ENCODE peak calls at places on chromosome 21, in five cellular contexts. O is neuronal stem cell, B is IMR-90, R is mesendoderm, N is H1. M is an unnamed sample. For H3K36me3, the result is how much of the 10 kb centered on the place peaks cover.

GRCh38 chr21:35603471-35603870 is 456.9 kb downstream of the SETD4 start:
- DNase-seq in B (no peak), O (no peak), R (peak), N (no peak), M (no peak)

GRCh38 chr21:32779983-32780382 is 8.4 kb upstream of the PAXBP1 start:
- DNase-seq in O (no peak), N (no peak), B (no peak), R (no peak), M (no peak)

GRCh38 chr21:15837603-15838002 is 107.8 kb downstream of the USP25 start:
- DNase-seq in R (no peak), O (no peak), B (peak), N (no peak), M (peak)

GRCh38 chr21:32624726-32625125 is 12.5 kb upstream of the CFAP298 start:
- DNase-seq in B (peak), O (no peak), R (no peak), N (no peak), M (peak)

GRCh38 chr21:28069446-28069845 is 923.2 kb downstream of the LTN1 start:
- DNase-seq in R (no peak), B (peak), N (peak), O (no peak), M (peak)

GRCh38 chr21:32807717-32808380 is 36.3 kb upstream of the PAXBP1 start:
- DNase-seq in N (no peak), R (no peak), O (peak), B (peak), M (no peak)

GRCh38 chr21:21547368-21547953 is 549.3 kb downstream of the NCAM2 start:
- DNase-seq in N (no peak), R (no peak), B (peak), O (no peak), M (no peak)

GRCh38 chr21:14491269-14491681 is 54.8 kb downstream of the SAMSN1 start:
- DNase-seq in N (no peak), O (no peak), B (no peak), R (no peak), M (no peak)

GRCh38 chr21:38244885-38245869 is 11.6 kb upstream of the KCNJ15 start:
- DNase-seq in O (no peak), B (peak), R (no peak), N (no peak), M (peak)

GRCh38 chr21:18155508-18156193 is 89.0 kb upstream of the CHODL start:
- DNase-seq in R (peak), O (peak), B (no peak), N (no peak), M (peak)

GRCh38 chr21:31566611-31567010 is 92.9 kb upstream of the SOD1 start:
- DNase-seq in N (no peak), O (no peak), B (no peak), R (peak), M (no peak)

GRCh38 chr21:35229290-35229689 is 180.2 kb upstream of the RUNX1 start:
- DNase-seq in N (no peak), B (no peak), O (no peak), R (no peak), M (peak)

GRCh38 chr21:26849428-26850115 is 4.4 kb upstream of the ADAMTS1 start:
- DNase-seq in N (no peak), B (peak), R (peak), O (peak), M (peak)

GRCh38 chr21:38989745-38990423 is 184.2 kb downstream of the ETS2 start:
- DNase-seq in O (peak), N (no peak), B (peak), R (no peak), M (peak)

GRCh38 chr21:39451332-39452206 is at the start of gene SH3BGR:
- DNase-seq in O (no peak), R (peak), N (peak), B (no peak), M (no peak)

GRCh38 chr21:15631342-15631741 is 98.4 kb upstream of the USP25 start:
- DNase-seq in N (no peak), R (no peak), B (peak), O (no peak), M (peak)

GRCh38 chr21:42171091-42172053 is 47.6 kb upstream of the ABCG1 start:
- DNase-seq in N (no peak), R (no peak), O (no peak), B (no peak), M (no peak)

GRCh38 chr21:15264084-15264483 is 199.3 kb upstream of the NRIP1 start:
- DNase-seq in O (no peak), R (no peak), N (no peak), B (no peak), M (no peak)

GRCh38 chr21:38984982-38985422 is 179.3 kb downstream of the ETS2 start:
- DNase-seq in O (no peak), B (peak), R (no peak), N (no peak), M (peak)

GRCh38 chr21:29302340-29302991 is 3.7 kb downstream of the BACH1 start:
- DNase-seq in B (peak), O (no peak), R (no peak), N (no peak), M (peak)

GRCh38 chr21:28431527-28432200 is 561.0 kb downstream of the LTN1 start:
- DNase-seq in O (no peak), N (no peak), B (peak), R (no peak), M (no peak)

GRCh38 chr21:27681841-27682240 is 715.0 kb upstream of the ADAMTS5 start:
- DNase-seq in N (no peak), B (peak), R (no peak), O (no peak), M (peak)

GRCh38 chr21:31213787-31214186 is 130.3 kb downstream of the TIAM1 start:
- DNase-seq in N (no peak), B (no peak), R (no peak), O (no peak), M (no peak)

GRCh38 chr21:39359382-39359781 is 10.5 kb upstream of the HMGN1 start:
- DNase-seq in B (no peak), N (no peak), O (no peak), R (no peak), M (no peak)

GRCh38 chr21:33026878-33027400 is 1.2 kb downstream of the OLIG2 start:
- DNase-seq in R (no peak), O (no peak), B (peak), N (no peak), M (no peak)

GRCh38 chr21:31901342-31901741 is 28.5 kb downstream of the HUNK start:
- DNase-seq in O (no peak), N (no peak), B (no peak), R (no peak), M (no peak)

GRCh38 chr21:17492415-17493168 is 20.3 kb upstream of the CXADR start:
- DNase-seq in N (no peak), B (no peak), O (no peak), R (peak), M (no peak)

GRCh38 chr21:35840197-35840799 is 220.0 kb downstream of the SETD4 start:
- DNase-seq in B (peak), N (no peak), R (peak), O (peak), M (peak)

GRCh38 chr21:39582749-39583148 is 30.0 kb upstream of the B3GALT5 start:
- DNase-seq in O (no peak), N (no peak), B (no peak), R (no peak), M (no peak)

GRCh38 chr21:42097860-42098259 is 26.7 kb downstream of the UMODL1 start:
- DNase-seq in O (no peak), R (no peak), B (peak), N (no peak), M (peak)

GRCh38 chr21:43331111-43331961 is 95.6 kb downstream of the SIK1 start:
- DNase-seq in N (no peak), B (no peak), R (no peak), O (no peak), M (no peak)
- H2AK5ac ChIP-seq in N (no peak), B (peak), R (no peak), O (peak), M (peak)

GRCh38 chr21:37006521-37007291 is at the start of gene RIPPLY3:
- DNase-seq in N (no peak), O (no peak), R (peak), B (no peak), M (peak)
- H2BK15ac ChIP-seq in N (peak), O (peak), R (no peak), B (no peak), M (no peak)

GRCh38 chr21:34113842-34114241 is 40.5 kb downstream of the MRPS6 start:
- DNase-seq in R (peak), B (no peak), O (no peak), N (no peak), M (no peak)
- H3K36me3 ChIP-seq in R (under half), B (under half), O (under half), N (under half), M (under half)

DNA sequence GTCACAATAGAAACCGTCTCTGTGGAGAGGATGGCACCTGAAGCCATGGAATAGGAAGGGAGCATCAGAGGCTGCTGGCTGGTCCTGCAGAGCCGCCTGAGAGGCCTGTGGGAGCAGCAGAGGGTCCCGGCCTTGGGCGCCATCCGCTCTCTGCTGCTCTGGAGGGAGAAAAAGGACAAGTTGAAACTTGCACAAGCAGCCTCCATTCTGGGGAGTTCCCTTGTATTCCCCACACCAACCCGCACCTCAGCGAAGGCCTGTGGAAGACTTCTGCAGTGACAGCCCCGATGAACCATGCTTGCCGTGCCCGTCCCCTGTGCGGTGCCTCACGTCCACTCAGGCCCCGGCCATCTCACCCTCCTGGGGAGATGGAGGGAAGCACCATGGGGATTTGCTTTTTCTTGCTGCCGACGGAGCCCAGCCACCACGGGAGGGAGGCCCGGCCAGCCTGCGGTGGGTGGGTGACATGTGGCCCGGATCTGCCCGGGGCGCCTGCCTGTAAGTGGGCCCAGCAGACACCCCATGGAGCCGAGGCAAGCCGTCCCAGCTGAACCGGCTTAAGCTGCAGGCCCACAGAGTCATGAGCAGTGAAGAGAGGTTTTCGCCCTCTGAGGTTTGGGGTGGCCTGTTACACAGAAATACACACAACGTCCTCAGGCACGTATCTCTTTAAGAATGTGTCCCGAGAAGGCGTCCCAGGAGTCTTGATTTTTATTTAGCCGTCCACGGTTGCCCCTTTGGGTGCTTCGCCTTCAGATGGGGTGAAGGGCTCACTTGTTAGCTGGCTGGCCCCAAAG is 2.0 kb upstream of the ADARB1 start:
- DNase-seq in B (no peak), O (no peak), N (no peak), R (no peak), M (no peak)
- H2AK5ac ChIP-seq in B (peak), O (no peak), N (no peak), R (no peak), M (no peak)

DNA sequence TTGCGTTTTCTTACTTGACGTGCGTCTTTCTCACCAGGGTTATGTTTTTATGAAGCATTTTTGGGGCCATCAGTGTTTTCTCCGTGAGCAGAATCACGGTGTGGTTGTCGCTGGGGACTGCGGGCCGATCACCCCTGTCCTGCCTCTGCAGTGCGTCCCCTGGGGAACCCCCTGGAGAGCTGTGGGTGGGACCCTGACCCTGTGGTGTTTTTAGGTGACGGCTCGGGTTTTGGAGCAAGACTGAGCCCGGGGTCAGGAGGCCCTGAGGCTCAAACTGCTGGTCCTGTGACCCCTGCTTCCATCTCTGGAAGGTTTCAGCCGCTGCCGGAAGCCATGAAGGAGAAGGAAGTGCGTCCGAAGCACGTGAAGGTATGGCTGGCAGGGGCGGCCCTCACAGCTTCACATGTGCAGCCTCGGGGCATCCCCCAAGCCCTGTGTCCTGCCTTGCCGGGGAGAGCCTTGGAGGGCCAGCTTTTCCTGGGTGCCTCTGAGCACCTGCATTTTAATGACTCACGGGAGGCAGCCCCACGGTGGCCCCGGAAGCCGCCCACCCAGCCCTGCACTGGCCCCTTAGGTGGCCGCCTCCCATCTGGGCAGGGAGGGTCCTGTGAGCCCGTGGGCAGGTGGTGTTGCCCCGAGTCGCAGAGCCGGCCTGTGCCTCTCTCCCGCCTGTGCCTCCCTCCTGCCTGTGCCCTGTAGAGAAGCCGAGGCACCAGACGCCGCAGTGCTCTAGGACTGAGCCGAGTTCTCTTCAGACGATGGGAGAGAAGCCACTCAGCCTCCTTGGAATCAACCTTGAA is 36.7 kb upstream of the DIP2A start:
- DNase-seq in B (no peak), O (no peak), R (no peak), N (no peak), M (no peak)
- H2BK15ac ChIP-seq in B (no peak), O (no peak), R (no peak), N (no peak), M (no peak)

GRCh38 chr21:25756190-25756932 is 21.6 kb downstream of the GABPA start:
- DNase-seq in B (no peak), O (no peak), R (no peak), N (no peak), M (no peak)

GRCh38 chr21:25760061-25760460 is 25.3 kb downstream of the GABPA start:
- DNase-seq in R (no peak), N (no peak), O (no peak), B (no peak), M (no peak)

GRCh38 chr21:25764065-25764464 is 29.3 kb downstream of the GABPA start:
- DNase-seq in R (no peak), N (no peak), O (no peak), B (no peak), M (no peak)

DNA sequence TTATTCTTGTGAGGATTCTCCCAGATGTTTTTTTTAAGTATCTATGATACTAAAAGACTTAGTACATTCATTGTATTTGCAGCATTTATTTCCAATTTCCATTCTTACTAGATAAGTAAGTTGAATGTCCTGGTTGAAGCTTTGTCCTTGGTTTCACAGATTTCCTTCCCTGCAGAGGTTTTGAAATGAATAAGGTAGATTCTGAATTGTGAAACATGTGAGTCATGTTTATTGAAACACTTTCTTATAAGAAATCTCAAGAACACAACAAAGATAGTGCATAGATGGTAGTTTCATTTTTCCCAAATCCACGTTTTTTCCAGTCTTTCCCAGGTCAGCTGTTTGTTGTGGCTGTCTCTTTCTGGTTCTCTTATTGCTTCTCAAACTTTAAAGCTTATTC is 24.8 kb downstream of the GABPA start:
- DNase-seq in R (no peak), B (peak), O (no peak), N (no peak), M (peak)
- H3K36me3 ChIP-seq in R (under half), B (under half), O (half or more), N (under half), M (half or more)

M was measured in mesenchymal stem cell.